ENCODE peak calls at places on chromosomes 12 and 14, in ten cellular contexts. One of them, this sample, is unnamed.

GRCh38 chr14:28344381-28344780 is 422.2 kb upstream of the FOXG1 start:
- DNase-seq in Right ventricle myocardium superior: no peak
- DNase-seq in cardiac fibroblast: peak
- DNase-seq in germinal center: no peak
- DNase-seq in aorta: no peak
- DNase-seq in DMS79 treated with DMSO at 0.1 percent for 48 hours: no peak
- DNase-seq in activated effector memory CD4-positive, alpha-beta T cell treated with Interleukin-2 at 50 U/mL for 16 hours: no peak
- DNase-seq in neural crest cell: no peak
- DNase-seq in body of pancreas: no peak
- DNase-seq in GM23338: no peak
- DNase-seq in this sample: no peak

GRCh38 chr12:125340791-125341190 is 275.6 kb downstream of the AACS start:
- DNase-seq in GM23338: no peak
- DNase-seq in aorta: no peak
- DNase-seq in cardiac fibroblast: peak
- DNase-seq in DMS79 treated with DMSO at 0.1 percent for 48 hours: no peak
- DNase-seq in germinal center: no peak
- DNase-seq in activated effector memory CD4-positive, alpha-beta T cell treated with Interleukin-2 at 50 U/mL for 16 hours: no peak
- DNase-seq in body of pancreas: peak
- DNase-seq in Right ventricle myocardium superior: no peak
- DNase-seq in neural crest cell: no peak
- DNase-seq in this sample: peak

GRCh38 chr14:35365130-35366047 is 39.2 kb downstream of the NFKBIA start:
- DNase-seq in aorta: peak
- DNase-seq in GM23338: no peak
- DNase-seq in DMS79 treated with DMSO at 0.1 percent for 48 hours: no peak
- DNase-seq in neural crest cell: no peak
- DNase-seq in cardiac fibroblast: peak
- DNase-seq in germinal center: no peak
- DNase-seq in body of pancreas: peak
- DNase-seq in activated effector memory CD4-positive, alpha-beta T cell treated with Interleukin-2 at 50 U/mL for 16 hours: peak
- DNase-seq in Right ventricle myocardium superior: peak
- DNase-seq in this sample: peak

GRCh38 chr12:29241821-29242591 is 92.9 kb downstream of the FAR2 start:
- DNase-seq in germinal center: no peak
- DNase-seq in activated effector memory CD4-positive, alpha-beta T cell treated with Interleukin-2 at 50 U/mL for 16 hours: no peak
- DNase-seq in body of pancreas: peak
- DNase-seq in aorta: no peak
- DNase-seq in DMS79 treated with DMSO at 0.1 percent for 48 hours: no peak
- DNase-seq in GM23338: peak
- DNase-seq in Right ventricle myocardium superior: no peak
- DNase-seq in cardiac fibroblast: peak
- DNase-seq in neural crest cell: no peak
- DNase-seq in this sample: peak

GRCh38 chr12:31853520-31853919 is 105.7 kb upstream of the RESF1 start:
- DNase-seq in GM23338: no peak
- DNase-seq in aorta: no peak
- DNase-seq in activated effector memory CD4-positive, alpha-beta T cell treated with Interleukin-2 at 50 U/mL for 16 hours: no peak
- DNase-seq in body of pancreas: no peak
- DNase-seq in cardiac fibroblast: peak
- DNase-seq in germinal center: no peak
- DNase-seq in Right ventricle myocardium superior: no peak
- DNase-seq in DMS79 treated with DMSO at 0.1 percent for 48 hours: no peak
- DNase-seq in neural crest cell: no peak
- DNase-seq in this sample: no peak

GRCh38 chr14:96662116-96662901 is 134.9 kb upstream of the VRK1 start:
- DNase-seq in aorta: no peak
- DNase-seq in body of pancreas: peak
- DNase-seq in DMS79 treated with DMSO at 0.1 percent for 48 hours: peak
- DNase-seq in germinal center: no peak
- DNase-seq in activated effector memory CD4-positive, alpha-beta T cell treated with Interleukin-2 at 50 U/mL for 16 hours: no peak
- DNase-seq in neural crest cell: no peak
- DNase-seq in Right ventricle myocardium superior: no peak
- DNase-seq in cardiac fibroblast: no peak
- DNase-seq in GM23338: no peak
- DNase-seq in this sample: peak

GRCh38 chr12:26117321-26117720 is 7.5 kb downstream of the BHLHE41 start:
- DNase-seq in neural crest cell: no peak
- DNase-seq in body of pancreas: no peak
- DNase-seq in aorta: no peak
- DNase-seq in activated effector memory CD4-positive, alpha-beta T cell treated with Interleukin-2 at 50 U/mL for 16 hours: no peak
- DNase-seq in GM23338: no peak
- DNase-seq in germinal center: no peak
- DNase-seq in Right ventricle myocardium superior: no peak
- DNase-seq in cardiac fibroblast: no peak
- DNase-seq in DMS79 treated with DMSO at 0.1 percent for 48 hours: no peak
- DNase-seq in this sample: no peak

GRCh38 chr14:105854600-105855245 is 328.3 kb downstream of the TMEM121 start:
- DNase-seq in germinal center: no peak
- DNase-seq in Right ventricle myocardium superior: peak
- DNase-seq in cardiac fibroblast: no peak
- DNase-seq in GM23338: no peak
- DNase-seq in DMS79 treated with DMSO at 0.1 percent for 48 hours: no peak
- DNase-seq in neural crest cell: no peak
- DNase-seq in body of pancreas: no peak
- DNase-seq in aorta: no peak
- DNase-seq in activated effector memory CD4-positive, alpha-beta T cell treated with Interleukin-2 at 50 U/mL for 16 hours: no peak
- DNase-seq in this sample: no peak

GRCh38 chr14:102530828-102531478 is 21.4 kb upstream of the ANKRD9 start:
- DNase-seq in aorta: no peak
- DNase-seq in GM23338: no peak
- DNase-seq in DMS79 treated with DMSO at 0.1 percent for 48 hours: no peak
- DNase-seq in germinal center: no peak
- DNase-seq in body of pancreas: no peak
- DNase-seq in cardiac fibroblast: no peak
- DNase-seq in neural crest cell: no peak
- DNase-seq in Right ventricle myocardium superior: no peak
- DNase-seq in activated effector memory CD4-positive, alpha-beta T cell treated with Interleukin-2 at 50 U/mL for 16 hours: no peak
- DNase-seq in this sample: peak

GRCh38 chr12:131155131-131155530 is 201.4 kb downstream of the ADGRD1 start:
- DNase-seq in cardiac fibroblast: no peak
- DNase-seq in activated effector memory CD4-positive, alpha-beta T cell treated with Interleukin-2 at 50 U/mL for 16 hours: no peak
- DNase-seq in body of pancreas: no peak
- DNase-seq in GM23338: no peak
- DNase-seq in DMS79 treated with DMSO at 0.1 percent for 48 hours: no peak
- DNase-seq in germinal center: no peak
- DNase-seq in neural crest cell: no peak
- DNase-seq in Right ventricle myocardium superior: no peak
- DNase-seq in aorta: no peak
- DNase-seq in this sample: no peak

GRCh38 chr14:36069535-36069900 is 107.0 kb downstream of the PTCSC3 start:
- DNase-seq in activated effector memory CD4-positive, alpha-beta T cell treated with Interleukin-2 at 50 U/mL for 16 hours: no peak
- DNase-seq in DMS79 treated with DMSO at 0.1 percent for 48 hours: peak
- DNase-seq in germinal center: peak
- DNase-seq in aorta: no peak
- DNase-seq in GM23338: peak
- DNase-seq in Right ventricle myocardium superior: no peak
- DNase-seq in cardiac fibroblast: peak
- DNase-seq in neural crest cell: peak
- DNase-seq in body of pancreas: peak
- DNase-seq in this sample: peak

GRCh38 chr12:15584366-15585041 is 204.7 kb downstream of the EPS8 start:
- DNase-seq in GM23338: peak
- DNase-seq in aorta: no peak
- DNase-seq in cardiac fibroblast: peak
- DNase-seq in neural crest cell: no peak
- DNase-seq in body of pancreas: peak
- DNase-seq in germinal center: peak
- DNase-seq in DMS79 treated with DMSO at 0.1 percent for 48 hours: peak
- DNase-seq in Right ventricle myocardium superior: no peak
- DNase-seq in activated effector memory CD4-positive, alpha-beta T cell treated with Interleukin-2 at 50 U/mL for 16 hours: no peak
- DNase-seq in this sample: peak

GRCh38 chr12:119749666-119750065 is 81.7 kb downstream of the PRKAB1 start:
- DNase-seq in GM23338: no peak
- DNase-seq in cardiac fibroblast: peak
- DNase-seq in germinal center: no peak
- DNase-seq in Right ventricle myocardium superior: no peak
- DNase-seq in body of pancreas: no peak
- DNase-seq in DMS79 treated with DMSO at 0.1 percent for 48 hours: no peak
- DNase-seq in neural crest cell: no peak
- DNase-seq in activated effector memory CD4-positive, alpha-beta T cell treated with Interleukin-2 at 50 U/mL for 16 hours: no peak
- DNase-seq in aorta: no peak
- DNase-seq in this sample: no peak

GRCh38 chr12:30823764-30824163 is 69.0 kb upstream of the CAPRIN2 start:
- DNase-seq in DMS79 treated with DMSO at 0.1 percent for 48 hours: no peak
- DNase-seq in aorta: no peak
- DNase-seq in cardiac fibroblast: no peak
- DNase-seq in body of pancreas: no peak
- DNase-seq in activated effector memory CD4-positive, alpha-beta T cell treated with Interleukin-2 at 50 U/mL for 16 hours: no peak
- DNase-seq in germinal center: no peak
- DNase-seq in Right ventricle myocardium superior: no peak
- DNase-seq in GM23338: peak
- DNase-seq in neural crest cell: no peak
- DNase-seq in this sample: no peak

GRCh38 chr14:61257469-61258057 is 23.6 kb downstream of the TMEM30B start:
- DNase-seq in activated effector memory CD4-positive, alpha-beta T cell treated with Interleukin-2 at 50 U/mL for 16 hours: no peak
- DNase-seq in neural crest cell: no peak
- DNase-seq in body of pancreas: no peak
- DNase-seq in cardiac fibroblast: no peak
- DNase-seq in DMS79 treated with DMSO at 0.1 percent for 48 hours: peak
- DNase-seq in aorta: no peak
- DNase-seq in GM23338: no peak
- DNase-seq in Right ventricle myocardium superior: no peak
- DNase-seq in germinal center: no peak
- DNase-seq in this sample: no peak

GRCh38 chr12:76275511-76276093 is 72.6 kb downstream of the BBS10 start:
- DNase-seq in aorta: no peak
- DNase-seq in germinal center: no peak
- DNase-seq in Right ventricle myocardium superior: no peak
- DNase-seq in GM23338: no peak
- DNase-seq in activated effector memory CD4-positive, alpha-beta T cell treated with Interleukin-2 at 50 U/mL for 16 hours: no peak
- DNase-seq in cardiac fibroblast: peak
- DNase-seq in DMS79 treated with DMSO at 0.1 percent for 48 hours: no peak
- DNase-seq in neural crest cell: no peak
- DNase-seq in body of pancreas: no peak
- DNase-seq in this sample: no peak

GRCh38 chr12:11893998-11894397 is 176.7 kb upstream of the BCL2L14 start:
- DNase-seq in GM23338: no peak
- DNase-seq in aorta: no peak
- DNase-seq in DMS79 treated with DMSO at 0.1 percent for 48 hours: no peak
- DNase-seq in cardiac fibroblast: no peak
- DNase-seq in germinal center: no peak
- DNase-seq in neural crest cell: no peak
- DNase-seq in body of pancreas: no peak
- DNase-seq in activated effector memory CD4-positive, alpha-beta T cell treated with Interleukin-2 at 50 U/mL for 16 hours: no peak
- DNase-seq in Right ventricle myocardium superior: no peak
- DNase-seq in this sample: no peak

GRCh38 chr12:13024151-13024946 is 19.8 kb upstream of the FAM234B start:
- DNase-seq in body of pancreas: peak
- DNase-seq in neural crest cell: no peak
- DNase-seq in Right ventricle myocardium superior: no peak
- DNase-seq in GM23338: peak
- DNase-seq in cardiac fibroblast: peak
- DNase-seq in aorta: no peak
- DNase-seq in DMS79 treated with DMSO at 0.1 percent for 48 hours: peak
- DNase-seq in germinal center: no peak
- DNase-seq in activated effector memory CD4-positive, alpha-beta T cell treated with Interleukin-2 at 50 U/mL for 16 hours: no peak
- DNase-seq in this sample: no peak

This sample was measured in SW480.